ENCODE peak calls at places on chromosomes 1 and 21, in eight cellular contexts. W is tibial nerve; H is SHP77; K is stimulated activated CD4-positive, alpha-beta T cell treated with anti-CD3 and anti-CD28 coated beads, Interleukin-15, amount 100 ng/mL, for 1 hour; U is mucosa of descending colon; S is stimulated activated CD8-positive, alpha-beta memory T cell treated with anti-CD3 and anti-CD28 coated beads, Interleukin-12 subunit alpha, Interleukin-12 subunit beta, amount 100 ng/mL, for 1 hour; T is BE2C; B is right atrium auricular region. O is an unnamed sample.

GRCh38 chr21:46095106-46095719 is 2.7 kb upstream of the COL6A2 start:
- DNase-seq in W (no peak), H (no peak), K (no peak), U (peak; percentile 14), S (no peak), T (no peak), B (peak; percentile 59), O (no peak)

GRCh38 chr1:174077755-174078490 is 55.8 kb upstream of the RC3H1 start:
- DNase-seq in W (no peak), H (no peak), K (no peak), U (no peak), S (no peak), T (no peak), B (no peak), O (no peak)

GRCh38 chr1:41500781-41501518 is 16.5 kb upstream of the EDN2 start:
- DNase-seq in W (no peak), H (no peak), K (no peak), U (no peak), S (no peak), T (no peak), B (no peak), O (no peak)

GRCh38 chr1:26786437-26787380 is 1.0 kb upstream of the PIGV start:
- DNase-seq in W (peak; percentile 43), H (peak; percentile 56), K (no peak), U (peak; percentile 68), S (no peak), T (peak; percentile 52), B (peak; percentile 81), O (no peak)

GRCh38 chr1:43817304-43817939 is 110.1 kb downstream of the ST3GAL3 start:
- DNase-seq in W (no peak), H (no peak), K (no peak), U (no peak), S (no peak), T (no peak), B (no peak), O (no peak)

GRCh38 chr1:171883844-171884243 is 42.5 kb downstream of the DNM3 start:
- DNase-seq in W (no peak), H (no peak), K (no peak), U (no peak), S (no peak), T (no peak), B (no peak), O (no peak)

GRCh38 chr1:192575499-192576189 is at the start of gene RGS1:
- DNase-seq in W (no peak), H (no peak), K (peak; percentile 31), U (peak; percentile 46), S (peak; percentile 47), T (no peak), B (no peak), O (peak; percentile 44)

GRCh38 chr1:206004821-206005220 is 1.6 kb upstream of the RAB7B start:
- DNase-seq in W (no peak), H (no peak), K (no peak), U (no peak), S (no peak), T (no peak), B (peak; percentile 48), O (no peak)

GRCh38 chr1:24981632-24982007 is 51.5 kb upstream of the RUNX3 start:
- DNase-seq in W (no peak), H (no peak), K (no peak), U (no peak), S (peak; percentile 41), T (no peak), B (no peak), O (no peak)

O was measured in activated T-helper 1 cell treated with anti-CD3 and anti-CD28 coated beads, Interleukin-2, amount 50 U/mL, for 16 hours.